ENCODE peak calls at places on chromosomes 12 and 14, in six cellular contexts. One of them, this sample, is unnamed.

GRCh38 chr12:76586764-76587395 is 27.3 kb upstream of the OSBPL8 start:
- DNase-seq in HCT116: peak; percentile 27
- DNase-seq in GM13976: peak; percentile 34
- DNase-seq in mesothelial cell of epicardium: no peak
- DNase-seq in type B pancreatic cell: no peak
- DNase-seq in uterus: peak; percentile 35
- DNase-seq in this sample: peak; percentile 5

GRCh38 chr14:87899228-87899627 is 93.8 kb downstream of the GALC start:
- DNase-seq in HCT116: no peak
- DNase-seq in GM13976: no peak
- DNase-seq in mesothelial cell of epicardium: no peak
- DNase-seq in type B pancreatic cell: no peak
- DNase-seq in uterus: no peak
- DNase-seq in this sample: no peak

GRCh38 chr12:77590306-77590705 is 240.4 kb upstream of the NAV3 start:
- DNase-seq in HCT116: no peak
- DNase-seq in GM13976: no peak
- DNase-seq in mesothelial cell of epicardium: no peak
- DNase-seq in type B pancreatic cell: no peak
- DNase-seq in uterus: no peak
- DNase-seq in this sample: no peak

GRCh38 chr14:103247169-103247606 is 86.8 kb upstream of the EIF5 start:
- DNase-seq in HCT116: no peak
- DNase-seq in GM13976: no peak
- DNase-seq in mesothelial cell of epicardium: no peak
- DNase-seq in type B pancreatic cell: no peak
- DNase-seq in uterus: no peak
- DNase-seq in this sample: no peak

GRCh38 chr14:65496178-65496993 is 83.9 kb downstream of the FUT8 start:
- DNase-seq in HCT116: no peak
- DNase-seq in GM13976: no peak
- DNase-seq in mesothelial cell of epicardium: no peak
- DNase-seq in type B pancreatic cell: no peak
- DNase-seq in uterus: no peak
- DNase-seq in this sample: no peak

GRCh38 chr14:104220225-104221070 is 82.1 kb downstream of the KIF26A start:
- DNase-seq in HCT116: no peak
- DNase-seq in GM13976: no peak
- DNase-seq in mesothelial cell of epicardium: no peak
- DNase-seq in type B pancreatic cell: no peak
- DNase-seq in uterus: no peak
- DNase-seq in this sample: no peak

GRCh38 chr14:76138758-76139723 is 12.7 kb upstream of the GPATCH2L start:
- DNase-seq in HCT116: no peak
- DNase-seq in GM13976: no peak
- DNase-seq in mesothelial cell of epicardium: no peak
- DNase-seq in type B pancreatic cell: no peak
- DNase-seq in uterus: no peak
- DNase-seq in this sample: peak; percentile 65

GRCh38 chr12:80218925-80219714 is 119.8 kb downstream of the OTOGL start:
- DNase-seq in HCT116: no peak
- DNase-seq in GM13976: no peak
- DNase-seq in mesothelial cell of epicardium: no peak
- DNase-seq in type B pancreatic cell: no peak
- DNase-seq in uterus: no peak
- DNase-seq in this sample: no peak

GRCh38 chr12:52522346-52523011 is 2.3 kb upstream of the KRT5 start:
- DNase-seq in HCT116: peak; percentile 27
- DNase-seq in GM13976: no peak
- DNase-seq in mesothelial cell of epicardium: no peak
- DNase-seq in type B pancreatic cell: peak; percentile 34
- DNase-seq in uterus: no peak
- DNase-seq in this sample: no peak

GRCh38 chr12:119475650-119476049 is 117.9 kb upstream of the TMEM233 start:
- DNase-seq in HCT116: no peak
- DNase-seq in GM13976: no peak
- DNase-seq in mesothelial cell of epicardium: no peak
- DNase-seq in type B pancreatic cell: no peak
- DNase-seq in uterus: no peak
- DNase-seq in this sample: no peak

GRCh38 chr14:51337520-51337919 is 97.5 kb downstream of the TMX1 start:
- DNase-seq in HCT116: no peak
- DNase-seq in GM13976: no peak
- DNase-seq in mesothelial cell of epicardium: no peak
- DNase-seq in type B pancreatic cell: no peak
- DNase-seq in uterus: no peak
- DNase-seq in this sample: no peak

GRCh38 chr14:101717663-101718490 is 43.6 kb upstream of the PPP2R5C start:
- DNase-seq in HCT116: no peak
- DNase-seq in GM13976: peak; percentile 6
- DNase-seq in mesothelial cell of epicardium: no peak
- DNase-seq in type B pancreatic cell: no peak
- DNase-seq in uterus: no peak
- DNase-seq in this sample: no peak

GRCh38 chr14:22850944-22851790 is 14.8 kb downstream of the MMP14 start:
- DNase-seq in HCT116: no peak
- DNase-seq in GM13976: no peak
- DNase-seq in mesothelial cell of epicardium: no peak
- DNase-seq in type B pancreatic cell: no peak
- DNase-seq in uterus: peak; percentile 94
- DNase-seq in this sample: no peak

GRCh38 chr14:27739657-27740156 is 1026.9 kb upstream of the FOXG1 start:
- DNase-seq in HCT116: no peak
- DNase-seq in GM13976: no peak
- DNase-seq in mesothelial cell of epicardium: no peak
- DNase-seq in type B pancreatic cell: no peak
- DNase-seq in uterus: no peak
- DNase-seq in this sample: no peak

GRCh38 chr14:101173698-101174521 is 270.4 kb upstream of the RTL1 start:
- DNase-seq in HCT116: no peak
- DNase-seq in GM13976: peak; percentile 16
- DNase-seq in mesothelial cell of epicardium: no peak
- DNase-seq in type B pancreatic cell: no peak
- DNase-seq in uterus: no peak
- DNase-seq in this sample: no peak

GRCh38 chr14:33369972-33370371 is 431.3 kb downstream of the NPAS3 start:
- DNase-seq in HCT116: no peak
- DNase-seq in GM13976: peak; percentile 9
- DNase-seq in mesothelial cell of epicardium: no peak
- DNase-seq in type B pancreatic cell: no peak
- DNase-seq in uterus: no peak
- DNase-seq in this sample: no peak

GRCh38 chr12:120350576-120351350 is 18.2 kb downstream of the MSI1 start:
- DNase-seq in HCT116: no peak
- DNase-seq in GM13976: no peak
- DNase-seq in mesothelial cell of epicardium: no peak
- DNase-seq in type B pancreatic cell: no peak
- DNase-seq in uterus: no peak
- DNase-seq in this sample: no peak

GRCh38 chr14:37697489-37698121 is 102.2 kb downstream of the TTC6 start:
- DNase-seq in HCT116: no peak
- DNase-seq in GM13976: no peak
- DNase-seq in mesothelial cell of epicardium: no peak
- DNase-seq in type B pancreatic cell: no peak
- DNase-seq in uterus: no peak
- DNase-seq in this sample: no peak

GRCh38 chr14:92963301-92964123 is 40.6 kb downstream of the CHGA start:
- DNase-seq in HCT116: no peak
- DNase-seq in GM13976: no peak
- DNase-seq in mesothelial cell of epicardium: no peak
- DNase-seq in type B pancreatic cell: no peak
- DNase-seq in uterus: peak; percentile 47
- DNase-seq in this sample: no peak

GRCh38 chr12:79921786-79922185 is 13.1 kb downstream of the PPP1R12A start:
- DNase-seq in HCT116: no peak
- DNase-seq in GM13976: no peak
- DNase-seq in mesothelial cell of epicardium: no peak
- DNase-seq in type B pancreatic cell: no peak
- DNase-seq in uterus: no peak
- DNase-seq in this sample: no peak

GRCh38 chr14:59215353-59215752 is 26.9 kb downstream of the DAAM1 start:
- DNase-seq in HCT116: no peak
- DNase-seq in GM13976: no peak
- DNase-seq in mesothelial cell of epicardium: no peak
- DNase-seq in type B pancreatic cell: no peak
- DNase-seq in uterus: peak; percentile 60
- DNase-seq in this sample: no peak

GRCh38 chr14:88386395-88386794 is 938 bp downstream of the SPATA7 start:
- DNase-seq in HCT116: no peak
- DNase-seq in GM13976: peak; percentile 6
- DNase-seq in mesothelial cell of epicardium: no peak
- DNase-seq in type B pancreatic cell: no peak
- DNase-seq in uterus: no peak
- DNase-seq in this sample: no peak

GRCh38 chr14:21072102-21072501 is 2.0 kb downstream of the ARHGEF40 start:
- DNase-seq in HCT116: no peak
- DNase-seq in GM13976: peak; percentile 32
- DNase-seq in mesothelial cell of epicardium: no peak
- DNase-seq in type B pancreatic cell: no peak
- DNase-seq in uterus: no peak
- DNase-seq in this sample: no peak

GRCh38 chr12:28704477-28705169 is 444.5 kb upstream of the FAR2 start:
- DNase-seq in HCT116: no peak
- DNase-seq in GM13976: no peak
- DNase-seq in mesothelial cell of epicardium: no peak
- DNase-seq in type B pancreatic cell: no peak
- DNase-seq in uterus: no peak
- DNase-seq in this sample: no peak

GRCh38 chr12:47886471-47887240 is 18.1 kb downstream of the VDR start:
- DNase-seq in HCT116: no peak
- DNase-seq in GM13976: no peak
- DNase-seq in mesothelial cell of epicardium: no peak
- DNase-seq in type B pancreatic cell: no peak
- DNase-seq in uterus: no peak
- DNase-seq in this sample: no peak

GRCh38 chr12:2323538-2324261 is 270.9 kb downstream of the CACNA1C start:
- DNase-seq in HCT116: no peak
- DNase-seq in GM13976: no peak
- DNase-seq in mesothelial cell of epicardium: no peak
- DNase-seq in type B pancreatic cell: no peak
- DNase-seq in uterus: no peak
- DNase-seq in this sample: no peak

GRCh38 chr12:114165921-114166320 is 199.8 kb upstream of the RBM19 start:
- DNase-seq in HCT116: no peak
- DNase-seq in GM13976: no peak
- DNase-seq in mesothelial cell of epicardium: no peak
- DNase-seq in type B pancreatic cell: no peak
- DNase-seq in uterus: no peak
- DNase-seq in this sample: no peak

GRCh38 chr14:71703477-71703876 is 228.8 kb upstream of the RGS6 start:
- DNase-seq in HCT116: no peak
- DNase-seq in GM13976: no peak
- DNase-seq in mesothelial cell of epicardium: no peak
- DNase-seq in type B pancreatic cell: no peak
- DNase-seq in uterus: no peak
- DNase-seq in this sample: no peak

GRCh38 chr14:76056128-76056527 is 70.6 kb downstream of the IFT43 start:
- DNase-seq in HCT116: no peak
- DNase-seq in GM13976: no peak
- DNase-seq in mesothelial cell of epicardium: no peak
- DNase-seq in type B pancreatic cell: no peak
- DNase-seq in uterus: no peak
- DNase-seq in this sample: no peak

GRCh38 chr12:109637996-109638395 is 64.4 kb downstream of the MVK start:
- DNase-seq in HCT116: no peak
- DNase-seq in GM13976: no peak
- DNase-seq in mesothelial cell of epicardium: no peak
- DNase-seq in type B pancreatic cell: no peak
- DNase-seq in uterus: no peak
- DNase-seq in this sample: no peak

DNA sequence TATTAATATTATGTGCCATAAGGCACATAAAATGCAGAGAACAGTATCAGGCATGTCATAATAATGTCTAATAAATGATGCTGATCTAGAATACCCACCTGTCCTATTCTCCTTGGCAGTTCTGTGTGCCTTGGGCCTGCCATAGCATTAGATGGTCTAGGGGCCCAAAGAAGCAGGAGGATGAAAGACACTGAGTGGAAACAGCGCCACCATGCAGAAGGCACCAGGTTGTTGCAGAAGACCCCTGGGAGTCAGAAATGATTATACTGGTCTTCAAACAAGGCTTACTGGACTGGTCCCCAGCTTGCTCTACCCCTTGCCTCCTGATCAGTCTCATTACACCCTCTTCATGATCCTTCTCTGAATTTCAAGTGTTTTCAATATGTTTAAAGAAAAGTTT is 353.3 kb downstream of the GRIN2B start:
- DNase-seq in HCT116: no peak
- DNase-seq in GM13976: no peak
- DNase-seq in mesothelial cell of epicardium: no peak
- DNase-seq in type B pancreatic cell: no peak
- DNase-seq in uterus: no peak
- DNase-seq in this sample: no peak
- TF ChIP-seq CTCF in HCT116: no peak
- TF ChIP-seq CTCF in GM13976: no peak
- TF ChIP-seq CTCF in mesothelial cell of epicardium: no peak
- TF ChIP-seq CTCF in type B pancreatic cell: no peak
- TF ChIP-seq CTCF in uterus: no peak
- TF ChIP-seq CTCF in this sample: no peak

GRCh38 chr12:7322599-7322998 is 18.7 kb downstream of the ACSM4 start:
- DNase-seq in HCT116: no peak
- DNase-seq in GM13976: no peak
- DNase-seq in mesothelial cell of epicardium: no peak
- DNase-seq in type B pancreatic cell: no peak
- DNase-seq in uterus: no peak
- DNase-seq in this sample: no peak

GRCh38 chr12:7321624-7322023 is 17.8 kb downstream of the ACSM4 start:
- DNase-seq in HCT116: no peak
- DNase-seq in GM13976: no peak
- DNase-seq in mesothelial cell of epicardium: no peak
- DNase-seq in type B pancreatic cell: no peak
- DNase-seq in uterus: no peak
- DNase-seq in this sample: no peak

GRCh38 chr12:7324176-7324575 is 20.3 kb downstream of the ACSM4 start:
- DNase-seq in HCT116: no peak
- DNase-seq in GM13976: no peak
- DNase-seq in mesothelial cell of epicardium: no peak
- DNase-seq in type B pancreatic cell: no peak
- DNase-seq in uterus: no peak
- DNase-seq in this sample: no peak

GRCh38 chr12:7319934-7320333 is 16.1 kb downstream of the ACSM4 start:
- DNase-seq in HCT116: no peak
- DNase-seq in GM13976: no peak
- DNase-seq in mesothelial cell of epicardium: no peak
- DNase-seq in type B pancreatic cell: no peak
- DNase-seq in uterus: no peak
- DNase-seq in this sample: no peak
- TF ChIP-seq CTCF in HCT116: no peak
- TF ChIP-seq CTCF in GM13976: no peak
- TF ChIP-seq CTCF in mesothelial cell of epicardium: no peak
- TF ChIP-seq CTCF in type B pancreatic cell: no peak
- TF ChIP-seq CTCF in uterus: no peak
- TF ChIP-seq CTCF in this sample: no peak

GRCh38 chr12:43733687-43734086 is 24.9 kb downstream of the PUS7L start:
- DNase-seq in HCT116: no peak
- DNase-seq in GM13976: no peak
- DNase-seq in mesothelial cell of epicardium: no peak
- DNase-seq in type B pancreatic cell: no peak
- DNase-seq in uterus: no peak
- DNase-seq in this sample: no peak
- TF ChIP-seq CTCF in HCT116: peak; percentile 20
- TF ChIP-seq CTCF in GM13976: no peak
- TF ChIP-seq CTCF in mesothelial cell of epicardium: no peak
- TF ChIP-seq CTCF in type B pancreatic cell: no peak
- TF ChIP-seq CTCF in uterus: no peak
- TF ChIP-seq CTCF in this sample: no peak

GRCh38 chr12:33044447-33044846 is 147.9 kb upstream of the PKP2 start:
- DNase-seq in HCT116: no peak
- DNase-seq in GM13976: no peak
- DNase-seq in mesothelial cell of epicardium: no peak
- DNase-seq in type B pancreatic cell: no peak
- DNase-seq in uterus: no peak
- DNase-seq in this sample: no peak
- TF ChIP-seq CTCF in HCT116: no peak
- TF ChIP-seq CTCF in GM13976: no peak
- TF ChIP-seq CTCF in mesothelial cell of epicardium: no peak
- TF ChIP-seq CTCF in type B pancreatic cell: no peak
- TF ChIP-seq CTCF in uterus: no peak
- TF ChIP-seq CTCF in this sample: no peak

This sample was measured in nephron progenitor cell.